ENCODE peak calls at places on chromosomes 11 and 22, in five cellular contexts. H is GM13977; I is activated naive CD8-positive, alpha-beta T cell treated with anti-CD3 and anti-CD28 coated beads, Interleukin-2, amount 50 U/mL, for 16 hours; Q is foreskin fibroblast; U is activated CD4-positive, alpha-beta T cell treated with anti-CD3 and anti-CD28 coated beads for 48 hours. V is an unnamed sample.

GRCh38 chr11:119371778-119372182 is 9.7 kb downstream of the USP2 start:
- DNase-seq in H (no peak), I (no peak), Q (peak; percentile 30), U (no peak), V (no peak)

GRCh38 chr11:57213282-57214086 is 23.6 kb downstream of the APLNR start:
- DNase-seq in H (no peak), I (no peak), Q (peak; percentile 47), U (no peak), V (peak; percentile 39)

GRCh38 chr11:125072210-125072960 is 9.3 kb downstream of the SLC37A2 start:
- DNase-seq in H (peak; percentile 86), I (no peak), Q (no peak), U (no peak), V (no peak)

GRCh38 chr11:118247041-118247440 is 5.1 kb downstream of the MPZL3 start:
- DNase-seq in H (no peak), I (no peak), Q (no peak), U (no peak), V (no peak)

GRCh38 chr11:100922116-100922515 is 207.5 kb downstream of the PGR start:
- DNase-seq in H (no peak), I (no peak), Q (no peak), U (no peak), V (no peak)

GRCh38 chr22:23248583-23248982 is 68.3 kb downstream of the BCR start:
- DNase-seq in H (no peak), I (no peak), Q (peak; percentile 65), U (no peak), V (no peak)

GRCh38 chr11:34614334-34615113 is 6.4 kb upstream of the EHF start:
- DNase-seq in H (peak; percentile 38), I (no peak), Q (peak; percentile 59), U (no peak), V (no peak)

GRCh38 chr11:65826972-65827773 is 6.6 kb upstream of the SNX32 start:
- DNase-seq in H (no peak), I (no peak), Q (no peak), U (no peak), V (no peak)

GRCh38 chr22:31488346-31488883 is 1.2 kb downstream of the EIF4ENIF1 start:
- DNase-seq in H (peak; percentile 30), I (no peak), Q (no peak), U (no peak), V (no peak)

GRCh38 chr11:117381481-117381880 is 53.8 kb downstream of the CEP164 start:
- DNase-seq in H (no peak), I (no peak), Q (no peak), U (no peak), V (no peak)

GRCh38 chr11:64235427-64236161 is 1.2 kb downstream of the VEGFB start:
- DNase-seq in H (no peak), I (no peak), Q (no peak), U (no peak), V (no peak)

GRCh38 chr11:130999992-131000770 is 83.9 kb upstream of the SNX19 start:
- DNase-seq in H (no peak), I (no peak), Q (peak; percentile 96), U (no peak), V (no peak)

GRCh38 chr22:47944941-47945340 is 1182.5 kb downstream of the TBC1D22A start:
- DNase-seq in H (no peak), I (no peak), Q (no peak), U (no peak), V (no peak)

GRCh38 chr22:23841736-23842404 is 3.1 kb upstream of the DERL3 start:
- DNase-seq in H (no peak), I (no peak), Q (no peak), U (no peak), V (no peak)

GRCh38 chr11:129989437-129989836 is 13.2 kb downstream of the PRDM10 start:
- DNase-seq in H (no peak), I (no peak), Q (no peak), U (no peak), V (no peak)

GRCh38 chr22:39785232-39785631 is 108.3 kb downstream of the ENTHD1 start:
- DNase-seq in H (no peak), I (no peak), Q (no peak), U (no peak), V (no peak)

GRCh38 chr22:24471570-24471969 is 23.6 kb upstream of the UPB1 start:
- DNase-seq in H (no peak), I (no peak), Q (peak; percentile 57), U (no peak), V (no peak)

GRCh38 chr11:114251797-114252327 is 44.3 kb upstream of the NNMT start:
- DNase-seq in H (no peak), I (no peak), Q (no peak), U (no peak), V (peak; percentile 48)

GRCh38 chr11:45926536-45927331 is 4.3 kb downstream of the LARGE2 start:
- DNase-seq in H (peak; percentile 17), I (no peak), Q (no peak), U (no peak), V (no peak)

V was measured in WTC11.